ENCODE peak calls at places on chromosomes 5 and 9, in four cellular contexts. C is IMR-90, Y is coronary artery, U is BJ. Z is an unnamed sample.

GRCh38 chr5:134127376-134127861 is 12.9 kb downstream of the TCF7 start:
- DNase-seq in C (peak; percentile 58), Y (no peak), U (no peak), Z (no peak)

GRCh38 chr9:3948826-3949578 is 350.9 kb downstream of the GLIS3 start:
- DNase-seq in C (peak; percentile 77), Y (no peak), U (peak; percentile 84), Z (no peak)

GRCh38 chr9:687034-687785 is 154.3 kb upstream of the DMRT1 start:
- DNase-seq in C (no peak), Y (no peak), U (no peak), Z (no peak)

GRCh38 chr5:161086456-161086855 is 234.4 kb upstream of the ATP10B start:
- DNase-seq in C (peak; percentile 3), Y (no peak), U (peak; percentile 14), Z (no peak)

GRCh38 chr9:136398286-136398685 is 1.7 kb downstream of the SNAPC4 start:
- DNase-seq in C (no peak), Y (no peak), U (no peak), Z (no peak)

GRCh38 chr9:89046832-89047231 is 55.6 kb downstream of the S1PR3 start:
- DNase-seq in C (peak; percentile 38), Y (no peak), U (no peak), Z (no peak)

GRCh38 chr5:126757713-126758357 is 19.1 kb upstream of the LMNB1 start:
- DNase-seq in C (no peak), Y (no peak), U (no peak), Z (no peak)

GRCh38 chr5:21654-22233 is 70.2 kb upstream of the PLEKHG4B start:
- DNase-seq in C (peak; percentile 18), Y (no peak), U (no peak), Z (no peak)

GRCh38 chr5:132280371-132281240 is 13.6 kb upstream of the SLC22A4 start:
- DNase-seq in C (no peak), Y (no peak), U (no peak), Z (no peak)

GRCh38 chr5:155530046-155530445 is 516.5 kb downstream of the KIF4B start:
- DNase-seq in C (no peak), Y (no peak), U (no peak), Z (no peak)

GRCh38 chr9:128244443-128245226 is 31.2 kb downstream of the GOLGA2 start:
- DNase-seq in C (peak; percentile 86), Y (no peak), U (peak; percentile 59), Z (no peak)

GRCh38 chr9:32550046-32550608 is 2.0 kb upstream of the SMIM27 start:
- DNase-seq in C (peak; percentile 53), Y (no peak), U (no peak), Z (no peak)
- TF ChIP-seq CTCF in C (peak; percentile 17), Y (no peak), U (peak; percentile 35), Z (no peak)

GRCh38 chr9:112572416-112572815 is 85.8 kb downstream of the KIAA1958 start:
- DNase-seq in C (no peak), Y (no peak), U (no peak), Z (no peak)
- TF ChIP-seq CTCF in C (no peak), Y (no peak), U (no peak), Z (no peak)

GRCh38 chr5:142063376-142063775 is 45.2 kb upstream of the NDFIP1 start:
- DNase-seq in C (no peak), Y (no peak), U (no peak), Z (no peak)

GRCh38 chr5:142063878-142064331 is 44.7 kb upstream of the NDFIP1 start:
- DNase-seq in C (peak; percentile 61), Y (peak; percentile 97), U (no peak), Z (no peak)

GRCh38 chr5:142057697-142058056 is 44.9 kb upstream of the GNPDA1 start:
- DNase-seq in C (no peak), Y (no peak), U (no peak), Z (no peak)

GRCh38 chr5:142056831-142057696 is 44.2 kb upstream of the GNPDA1 start:
- DNase-seq in C (no peak), Y (no peak), U (no peak), Z (no peak)

DNA sequence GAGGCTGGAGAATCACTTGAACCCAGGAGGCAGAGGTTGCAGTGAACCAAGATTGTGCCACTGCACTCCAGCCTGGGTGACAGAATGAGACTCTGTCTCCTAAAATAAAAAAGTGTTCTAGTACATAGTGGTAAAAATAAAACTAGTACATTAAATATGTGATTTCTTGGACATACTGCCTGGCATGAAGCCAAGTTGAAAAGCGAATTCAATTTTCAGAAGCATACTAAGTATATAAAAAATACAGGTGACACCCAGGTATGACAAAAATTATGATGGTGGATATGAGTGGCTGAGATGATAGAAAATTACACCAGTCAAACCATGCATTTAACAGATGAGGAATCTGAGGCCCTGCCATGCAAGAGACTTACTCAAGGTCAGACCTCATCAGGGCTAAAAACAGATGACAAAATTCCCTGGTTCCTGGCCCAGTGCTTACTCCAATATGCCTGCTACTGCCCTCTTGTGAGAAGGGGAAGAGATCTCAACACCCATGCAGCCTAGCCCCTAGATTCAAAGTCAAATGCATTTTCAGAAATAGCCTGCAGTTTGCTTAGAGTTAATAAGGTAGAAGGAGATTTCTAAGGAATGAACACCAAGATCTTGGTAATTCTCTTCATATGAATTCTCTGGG is 46.6 kb upstream of the GNPDA1 start:
- DNase-seq in C (no peak), Y (no peak), U (no peak), Z (no peak)
- TF ChIP-seq CTCF in C (no peak), Y (no peak), U (no peak), Z (no peak)

DNA sequence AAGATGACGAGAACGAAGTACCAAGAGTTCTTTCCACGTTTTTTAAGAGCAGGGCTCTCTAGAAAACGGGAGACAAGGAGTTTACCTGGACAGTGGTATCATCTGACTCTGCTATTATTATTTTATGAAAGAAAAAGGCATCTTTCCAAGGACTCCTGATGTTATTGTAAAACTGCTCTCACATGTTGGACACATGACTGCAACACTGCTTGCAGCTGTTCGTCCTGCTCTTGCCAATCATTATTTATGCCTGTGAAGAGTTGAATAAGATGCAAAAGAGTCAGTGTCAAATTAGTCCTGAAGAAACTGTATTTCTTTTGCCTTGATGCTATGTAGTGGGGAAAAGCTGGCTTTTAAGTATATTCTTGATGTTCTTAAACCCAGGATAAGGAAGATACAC is 284.5 kb upstream of the PTGER4 start:
- DNase-seq in C (no peak), Y (no peak), U (no peak), Z (no peak)
- TF ChIP-seq CTCF in C (no peak), Y (no peak), U (no peak), Z (no peak)

GRCh38 chr5:78269088-78269703 is 25.3 kb downstream of the AP3B1 start:
- DNase-seq in C (peak; percentile 12), Y (no peak), U (no peak), Z (no peak)
- TF ChIP-seq CTCF in C (peak; percentile 48), Y (peak; percentile 17), U (peak; percentile 42), Z (peak; percentile 41)

GRCh38 chr9:108434036-108434435 is 421.8 kb downstream of the ACTL7B start:
- DNase-seq in C (no peak), Y (no peak), U (no peak), Z (no peak)
- TF ChIP-seq CTCF in C (no peak), Y (no peak), U (no peak), Z (no peak)

DNA sequence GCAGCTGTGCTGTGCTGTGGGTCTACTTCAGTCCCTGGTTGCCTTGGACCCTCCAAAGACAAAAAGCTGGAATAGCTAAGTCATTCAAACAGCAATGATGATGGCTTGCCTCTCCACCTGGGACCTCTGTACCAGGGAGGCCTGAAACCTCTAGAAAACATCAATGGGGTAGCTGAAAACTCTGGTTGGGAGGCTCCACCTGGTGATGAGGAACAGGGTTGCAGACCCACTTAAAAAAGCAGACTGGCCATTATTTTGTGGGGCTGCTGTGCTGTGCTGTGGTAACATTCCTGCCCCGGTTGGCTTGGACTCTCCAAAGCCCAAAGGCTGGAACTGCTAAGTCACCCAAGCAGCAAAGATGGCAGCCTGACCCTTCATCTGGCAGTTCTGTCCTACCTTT is 839.3 kb upstream of the ARRDC3 start:
- DNase-seq in C (peak; percentile 1), Y (no peak), U (no peak), Z (no peak)
- TF ChIP-seq CTCF in C (no peak), Y (no peak), U (peak; percentile 32), Z (peak; percentile 31)

DNA sequence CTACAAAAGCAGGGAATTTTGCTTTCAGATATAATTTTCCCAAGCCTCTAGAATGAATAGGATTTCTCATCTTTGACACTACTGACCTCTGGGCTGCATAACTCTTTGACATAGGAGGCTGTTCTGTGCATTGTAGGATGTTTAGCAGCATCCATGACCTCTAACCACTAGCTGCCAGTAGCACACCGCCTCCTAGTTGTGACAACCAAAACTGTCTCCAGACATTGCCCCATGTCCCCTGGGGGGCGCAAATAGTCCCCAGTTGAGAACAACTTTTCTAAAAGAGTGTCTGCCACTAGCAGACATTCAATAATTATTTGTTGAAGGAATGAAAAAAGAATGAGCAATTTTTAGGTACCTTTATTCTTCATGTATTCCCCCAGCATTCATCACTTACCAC is 51.8 kb downstream of the POU4F3 start:
- DNase-seq in C (no peak), Y (no peak), U (no peak), Z (no peak)
- TF ChIP-seq CTCF in C (no peak), Y (no peak), U (no peak), Z (peak; percentile 22)

GRCh38 chr5:31319338-31319737 is 125.9 kb downstream of the CDH6 start:
- DNase-seq in C (no peak), Y (no peak), U (no peak), Z (no peak)
- TF ChIP-seq CTCF in C (no peak), Y (no peak), U (no peak), Z (no peak)